ENCODE peak calls at places on chromosomes 16 and 17, in ten cellular contexts. W is AG04450; M is GM23248; G is fibroblast of lung; K is choroid plexus epithelial cell; V is AG10803; P is right lobe of liver; U is sigmoid colon; Z is upper lobe of right lung; D is CD4-positive, CD25-positive, alpha-beta regulatory T cell. R is an unnamed sample.

GRCh38 chr17:47686276-47686635 is 7.7 kb upstream of the TBKBP1 start:
- DNase-seq in K (peak; percentile 34), U (no peak), G (peak; percentile 65), V (peak; percentile 82), M (peak; percentile 86), D (no peak), W (no peak), P (no peak), Z (no peak), R (no peak)

GRCh38 chr16:30417447-30418349 is 10.3 kb downstream of the ZNF771 start:
- DNase-seq in U (peak; percentile 92), K (peak; percentile 96), W (peak; percentile 80), G (peak; percentile 93), P (peak; percentile 90), D (peak; percentile 91), Z (peak; percentile 95), M (peak; percentile 94), V (peak; percentile 89), R (peak; percentile 69)

GRCh38 chr16:89697616-89698331 is 3.7 kb downstream of the SPATA2L start:
- DNase-seq in G (no peak), Z (no peak), W (no peak), P (no peak), K (no peak), V (no peak), M (no peak), U (no peak), D (no peak), R (no peak)

GRCh38 chr16:1057252-1057932 is 15.2 kb upstream of the SSTR5 start:
- DNase-seq in G (no peak), P (peak; percentile 56), V (no peak), Z (no peak), K (peak; percentile 7), M (peak; percentile 43), U (no peak), D (peak; percentile 48), W (no peak), R (no peak)

GRCh38 chr17:52140601-52141000 is 17.9 kb downstream of the CA10 start:
- DNase-seq in W (no peak), P (no peak), D (no peak), G (no peak), U (no peak), K (no peak), M (no peak), Z (no peak), V (no peak), R (no peak)

GRCh38 chr17:81870978-81871386 is at the start of gene ARHGDIA:
- DNase-seq in W (no peak), V (no peak), M (no peak), G (no peak), P (no peak), K (peak; percentile 10), Z (no peak), D (no peak), U (no peak), R (no peak)

GRCh38 chr16:11079657-11080187 is 135.4 kb downstream of the CLEC16A start:
- DNase-seq in V (peak; percentile 93), W (peak; percentile 93), D (no peak), M (peak; percentile 94), K (peak; percentile 98), U (peak; percentile 68), P (no peak), G (peak; percentile 95), Z (no peak), R (peak; percentile 86)

GRCh38 chr17:80963812-80964211 is 27.8 kb upstream of the CHMP6 start:
- DNase-seq in K (no peak), G (no peak), V (no peak), D (no peak), Z (no peak), U (no peak), M (no peak), W (no peak), P (no peak), R (no peak)

GRCh38 chr17:19331134-19331533 is 31.4 kb downstream of the B9D1 start:
- DNase-seq in P (no peak), K (peak; percentile 91), G (peak; percentile 93), D (no peak), V (peak; percentile 89), Z (no peak), M (peak; percentile 95), U (peak; percentile 60), W (peak; percentile 77), R (peak; percentile 51)

GRCh38 chr16:58018803-58019202 is 6.8 kb upstream of the MMP15 start:
- DNase-seq in Z (peak; percentile 56), P (no peak), W (no peak), K (no peak), U (no peak), D (no peak), V (no peak), M (no peak), G (no peak), R (no peak)

DNA sequence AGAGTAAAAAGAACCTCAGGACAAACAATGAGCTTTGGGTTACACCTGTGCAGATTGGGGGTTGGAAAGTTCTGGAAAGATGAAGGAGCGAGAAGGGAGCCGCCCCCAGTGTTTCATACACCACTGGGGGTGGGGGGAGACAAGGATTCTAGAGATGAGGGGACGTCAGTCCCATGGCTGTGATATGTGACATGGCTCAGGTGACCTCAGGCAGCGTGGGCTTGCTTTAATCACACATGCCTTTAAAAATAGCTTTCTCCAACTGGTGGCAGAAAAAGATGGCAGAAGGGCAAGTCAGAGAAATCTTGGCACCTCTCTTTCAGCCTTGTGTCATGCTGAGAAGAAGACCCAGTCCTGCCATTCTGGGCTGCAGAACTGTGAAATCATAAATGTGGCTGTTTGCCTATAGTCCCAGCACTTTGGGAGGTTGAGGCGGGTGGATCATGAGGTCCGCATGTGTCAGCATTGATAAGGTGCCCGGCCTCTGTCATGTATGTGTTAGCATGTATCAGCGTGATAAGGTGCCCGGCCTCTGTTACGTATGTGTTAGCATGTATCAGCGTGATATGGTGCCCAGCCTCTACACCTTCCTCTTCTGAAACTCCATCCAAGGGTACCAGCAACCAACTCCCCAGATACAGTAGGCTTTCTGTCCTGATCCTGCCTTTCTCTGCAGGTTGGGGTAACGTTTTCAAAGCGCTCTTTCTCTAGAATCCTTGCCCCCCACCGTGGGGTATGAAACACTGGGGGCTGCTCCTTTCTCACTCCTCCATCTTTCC is 25.0 kb downstream of the WIPI1 start:
- DNase-seq in Z (no peak), U (no peak), G (no peak), K (no peak), W (no peak), P (no peak), D (no peak), V (no peak), M (no peak), R (no peak)
- H3K4me3 ChIP-seq in Z (no peak overlapping the region), U (no peak overlapping the region), G (no peak overlapping the region), K (no peak overlapping the region), W (no peak overlapping the region), P (no peak overlapping the region), D (no peak overlapping the region), V (no peak overlapping the region), M (no peak overlapping the region), R (no peak overlapping the region)

GRCh38 chr16:69620564-69620963 is 54.8 kb downstream of the NFAT5 start:
- DNase-seq in D (no peak), K (peak; percentile 24), G (no peak), W (no peak), Z (no peak), P (no peak), U (no peak), V (peak; percentile 45), M (peak; percentile 29), R (no peak)

GRCh38 chr16:69619514-69619913 is 53.7 kb downstream of the NFAT5 start:
- DNase-seq in V (no peak), W (no peak), D (no peak), M (no peak), G (peak; percentile 10), K (peak; percentile 40), Z (no peak), U (no peak), P (no peak), R (peak; percentile 4)

GRCh38 chr16:69618307-69618706 is 52.5 kb downstream of the NFAT5 start:
- DNase-seq in K (peak; percentile 22), U (no peak), G (peak; percentile 51), P (no peak), M (peak; percentile 45), V (peak; percentile 18), D (no peak), Z (no peak), W (no peak), R (no peak)

GRCh38 chr16:69621225-69621624 is 55.5 kb downstream of the NFAT5 start:
- DNase-seq in V (no peak), K (no peak), D (no peak), U (no peak), Z (no peak), P (no peak), G (no peak), W (no peak), M (no peak), R (no peak)

GRCh38 chr16:69618721-69619120 is 53.0 kb downstream of the NFAT5 start:
- DNase-seq in U (no peak), W (no peak), K (no peak), D (no peak), G (no peak), P (no peak), Z (no peak), M (no peak), V (peak; percentile 33), R (no peak)
- H3K4me3 ChIP-seq in U (no peak overlapping the region), W (no peak overlapping the region), K (no peak overlapping the region), D (no peak overlapping the region), G (no peak overlapping the region), P (no peak overlapping the region), Z (no peak overlapping the region), M (no peak overlapping the region), V (no peak overlapping the region), R (no peak overlapping the region)

DNA sequence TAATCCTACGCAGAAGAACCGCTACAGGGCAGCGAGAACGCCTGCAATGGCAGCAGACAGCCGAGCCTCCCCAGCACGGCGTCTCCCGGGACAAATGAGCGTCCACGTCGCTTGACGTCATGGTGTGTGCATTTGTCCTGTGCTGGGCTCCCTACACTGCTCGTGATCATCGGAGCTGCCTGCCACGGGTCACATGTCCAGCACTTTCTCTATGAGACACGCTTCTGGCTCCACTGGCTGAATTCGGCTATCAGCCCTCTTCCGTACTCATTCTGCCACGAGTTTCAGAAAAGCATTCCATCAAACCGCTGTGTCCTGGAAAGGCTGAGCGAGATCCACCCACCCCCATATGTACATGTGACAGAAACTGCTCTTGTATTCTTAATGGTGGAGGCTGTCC is 28.4 kb upstream of the SHCBP1 start:
- DNase-seq in W (no peak), G (peak; percentile 72), V (no peak), U (peak; percentile 94), Z (no peak), K (no peak), M (no peak), P (no peak), D (no peak), R (no peak)
- H3K4me3 ChIP-seq in W (peak overlapping the region; percentile 20), G (peak overlapping the region; percentile 41), V (no peak overlapping the region), U (peak overlapping the region; percentile 14), Z (peak overlapping the region; percentile 16), K (no peak overlapping the region), M (no peak overlapping the region), P (no peak overlapping the region), D (no peak overlapping the region), R (no peak overlapping the region)

DNA sequence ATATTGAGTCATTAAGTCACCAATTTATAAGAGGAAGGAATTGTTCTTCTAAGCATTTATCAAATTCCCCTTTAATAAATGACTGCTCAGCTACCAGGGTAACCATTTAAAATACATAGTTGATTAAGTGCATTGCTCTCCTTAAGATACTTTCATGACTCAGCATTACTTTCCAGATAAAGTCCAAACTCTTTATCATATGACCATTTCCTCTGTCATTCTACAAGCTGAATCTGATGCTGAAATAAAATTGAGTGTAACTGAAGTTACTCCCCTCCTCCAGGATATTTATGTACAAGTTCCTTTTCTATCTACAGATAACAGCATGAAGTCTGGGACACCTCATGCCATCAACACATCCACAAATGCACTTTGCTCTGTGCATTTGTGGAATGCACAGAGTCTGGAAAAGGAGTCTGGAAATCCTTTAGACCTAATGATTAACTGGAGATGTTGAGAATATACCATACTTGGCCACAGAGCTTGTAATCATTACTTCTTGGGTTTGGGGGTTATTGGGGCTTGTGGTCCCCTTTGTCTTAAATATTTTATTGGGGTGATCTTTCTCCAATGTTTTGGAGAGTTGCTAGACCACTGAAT is 60.5 kb downstream of the ACSM2B start:
- DNase-seq in Z (no peak), D (no peak), P (no peak), M (no peak), V (no peak), U (no peak), W (no peak), G (no peak), K (no peak), R (no peak)
- H3K4me3 ChIP-seq in Z (no peak overlapping the region), D (no peak overlapping the region), P (no peak overlapping the region), M (no peak overlapping the region), V (no peak overlapping the region), U (no peak overlapping the region), W (no peak overlapping the region), G (no peak overlapping the region), K (no peak overlapping the region), R (no peak overlapping the region)